ENCODE peak calls at places on chromosomes 16 and 17, in nine cellular contexts. Y is stimulated activated CD4-positive, alpha-beta T cell treated with anti-CD3 and anti-CD28 coated beads, Interleukin-2, amount 100 ng/mL, for 48 hours; M is activated CD8-positive, alpha-beta memory T cell treated with anti-CD3 and anti-CD28 coated beads for 1 hour; V is amygdala; W is naive thymus-derived CD8-positive, alpha-beta T cell; K is gastrocnemius medialis; O is substantia nigra; X is amniotic stem cell; R is GM18507. G is an unnamed sample.

GRCh38 chr17:21452377-21453143 is 76.4 kb downstream of the KCNJ12 start:
- DNase-seq in Y (peak; percentile 11), M (no peak), V (peak; percentile 57), W (peak; percentile 37), K (peak; percentile 47), O (peak; percentile 21), X (peak; percentile 48), R (no peak), G (peak; percentile 39)

GRCh38 chr16:51834131-51834530 is 683.1 kb upstream of the SALL1 start:
- DNase-seq in Y (no peak), M (no peak), V (no peak), W (no peak), K (no peak), O (no peak), X (no peak), R (no peak), G (no peak)

GRCh38 chr17:10792156-10792555 is 11.7 kb downstream of the TMEM238L start:
- DNase-seq in Y (no peak), M (no peak), V (no peak), W (no peak), K (no peak), O (no peak), X (no peak), R (no peak), G (no peak)

GRCh38 chr16:48906076-48906475 is 296.1 kb upstream of the N4BP1 start:
- DNase-seq in Y (no peak), M (no peak), V (no peak), W (no peak), K (no peak), O (no peak), X (no peak), R (no peak), G (no peak)

GRCh38 chr16:20938426-20938825 is 37.9 kb downstream of the LYRM1 start:
- DNase-seq in Y (no peak), M (no peak), V (no peak), W (no peak), K (no peak), O (no peak), X (peak; percentile 26), R (no peak), G (no peak)

GRCh38 chr17:8225813-8226535 is 15.6 kb upstream of the AURKB start:
- DNase-seq in Y (peak; percentile 85), M (no peak), V (peak; percentile 51), W (peak; percentile 83), K (no peak), O (no peak), X (peak; percentile 79), R (no peak), G (peak; percentile 60)

GRCh38 chr17:80441133-80441578 is 26.2 kb downstream of the ENDOV start:
- DNase-seq in Y (peak; percentile 40), M (no peak), V (no peak), W (peak; percentile 58), K (no peak), O (no peak), X (peak; percentile 2), R (peak; percentile 52), G (no peak)

GRCh38 chr16:78916928-78917545 is 683.5 kb downstream of the MAF start:
- DNase-seq in Y (no peak), M (no peak), V (no peak), W (no peak), K (no peak), O (no peak), X (no peak), R (no peak), G (no peak)

GRCh38 chr16:88856122-88856827 is 472 bp downstream of the GALNS start:
- DNase-seq in Y (no peak), M (no peak), V (no peak), W (peak; percentile 29), K (no peak), O (no peak), X (no peak), R (no peak), G (peak; percentile 42)

G was measured in anterior cingulate cortex.